ENCODE peak calls at places on chromosome 13, in six cellular contexts. J is AG04450, B is AG10803, P is osteoblast, H is hepatocyte, G is testis. I is an unnamed sample.
A peak's percentile ranks its signal among the peaks of the same experiment; 100 is the strongest.

GRCh38 chr13:24038846-24039330 is 121.6 kb upstream of the SPATA13 start:
- DNase-seq in J (no peak), B (peak; percentile 92), P (peak; percentile 52), H (no peak), G (no peak), I (no peak)

GRCh38 chr13:26482451-26483197 is 74.9 kb upstream of the WASF3 start:
- DNase-seq in J (no peak), B (peak; percentile 69), P (peak; percentile 91), H (peak; percentile 76), G (peak; percentile 81), I (no peak)

GRCh38 chr13:32022292-32022691 is 9.3 kb upstream of the FRY start:
- DNase-seq in J (no peak), B (no peak), P (no peak), H (no peak), G (no peak), I (no peak)

GRCh38 chr13:108020027-108020426 is 195.3 kb downstream of the LIG4 start:
- DNase-seq in J (no peak), B (no peak), P (no peak), H (peak; percentile 14), G (no peak), I (no peak)

GRCh38 chr13:77386046-77386445 is 59.2 kb upstream of the MYCBP2 start:
- DNase-seq in J (no peak), B (peak; percentile 30), P (no peak), H (no peak), G (no peak), I (no peak)

GRCh38 chr13:50463662-50464061 is 379.8 kb downstream of the DLEU7 start:
- DNase-seq in J (no peak), B (no peak), P (no peak), H (no peak), G (no peak), I (no peak)

GRCh38 chr13:100550433-100550832 is 38.2 kb downstream of the GGACT start:
- DNase-seq in J (no peak), B (peak; percentile 87), P (peak; percentile 89), H (peak; percentile 49), G (peak; percentile 72), I (no peak)

GRCh38 chr13:67023088-67023893 is 206.8 kb downstream of the PCDH9 start:
- DNase-seq in J (peak; percentile 45), B (peak; percentile 49), P (no peak), H (no peak), G (no peak), I (no peak)

GRCh38 chr13:86569119-86569518 is 769.9 kb upstream of the SLITRK6 start:
- DNase-seq in J (no peak), B (no peak), P (no peak), H (no peak), G (no peak), I (no peak)

GRCh38 chr13:38758278-38758677 is 71.4 kb downstream of the FREM2 start:
- DNase-seq in J (no peak), B (no peak), P (no peak), H (no peak), G (no peak), I (no peak)

GRCh38 chr13:41587490-41587889 is 130.1 kb downstream of the RGCC start:
- DNase-seq in J (no peak), B (no peak), P (no peak), H (no peak), G (no peak), I (no peak)

GRCh38 chr13:52450012-52450792 is at the start of gene VPS36:
- DNase-seq in J (peak; percentile 83), B (peak; percentile 91), P (peak; percentile 98), H (peak; percentile 99), G (peak; percentile 97), I (peak; percentile 98)

GRCh38 chr13:41520016-41520698 is 62.8 kb downstream of the RGCC start:
- DNase-seq in J (no peak), B (peak; percentile 20), P (no peak), H (no peak), G (no peak), I (no peak)

GRCh38 chr13:25478186-25478585 is 106.4 kb downstream of the ATP8A2 start:
- DNase-seq in J (no peak), B (no peak), P (peak; percentile 63), H (peak; percentile 16), G (no peak), I (no peak)

GRCh38 chr13:18948664-18949488 is 232.7 kb downstream of the TUBA3C start:
- DNase-seq in J (no peak), B (no peak), P (peak; percentile 63), H (no peak), G (no peak), I (no peak)

GRCh38 chr13:29059837-29060236 is 239.7 kb downstream of the MTUS2 start:
- DNase-seq in J (no peak), B (no peak), P (no peak), H (no peak), G (no peak), I (no peak)

GRCh38 chr13:35016362-35017148 is 74.5 kb downstream of the NBEA start:
- DNase-seq in J (no peak), B (no peak), P (no peak), H (no peak), G (no peak), I (no peak)

GRCh38 chr13:72253754-72254153 is 386.8 kb upstream of the DACH1 start:
- DNase-seq in J (no peak), B (no peak), P (no peak), H (no peak), G (no peak), I (no peak)

GRCh38 chr13:44974056-44974798 is 15.0 kb downstream of the NUFIP1 start:
- DNase-seq in J (no peak), B (peak; percentile 63), P (no peak), H (no peak), G (peak; percentile 35), I (no peak)

GRCh38 chr13:49669735-49670309 is 21.5 kb downstream of the EBPL start:
- DNase-seq in J (peak; percentile 54), B (peak; percentile 65), P (no peak), H (peak; percentile 83), G (peak; percentile 70), I (no peak)

GRCh38 chr13:21852043-21852442 is 181.2 kb downstream of the FGF9 start:
- DNase-seq in J (no peak), B (peak; percentile 12), P (no peak), H (no peak), G (no peak), I (no peak)

GRCh38 chr13:40102854-40103253 is 447.4 kb downstream of the COG6 start:
- DNase-seq in J (peak; percentile 26), B (peak; percentile 29), P (peak; percentile 55), H (peak; percentile 64), G (no peak), I (no peak)

GRCh38 chr13:82330499-82330898 is 1551.8 kb downstream of the SLITRK1 start:
- DNase-seq in J (no peak), B (no peak), P (no peak), H (no peak), G (peak; percentile 21), I (no peak)

GRCh38 chr13:107457686-107458085 is 757.6 kb downstream of the LIG4 start:
- DNase-seq in J (no peak), B (no peak), P (no peak), H (no peak), G (no peak), I (no peak)

GRCh38 chr13:59691501-59692066 is 472.1 kb downstream of the DIAPH3 start:
- DNase-seq in J (peak; percentile 7), B (no peak), P (no peak), H (no peak), G (no peak), I (no peak)

DNA sequence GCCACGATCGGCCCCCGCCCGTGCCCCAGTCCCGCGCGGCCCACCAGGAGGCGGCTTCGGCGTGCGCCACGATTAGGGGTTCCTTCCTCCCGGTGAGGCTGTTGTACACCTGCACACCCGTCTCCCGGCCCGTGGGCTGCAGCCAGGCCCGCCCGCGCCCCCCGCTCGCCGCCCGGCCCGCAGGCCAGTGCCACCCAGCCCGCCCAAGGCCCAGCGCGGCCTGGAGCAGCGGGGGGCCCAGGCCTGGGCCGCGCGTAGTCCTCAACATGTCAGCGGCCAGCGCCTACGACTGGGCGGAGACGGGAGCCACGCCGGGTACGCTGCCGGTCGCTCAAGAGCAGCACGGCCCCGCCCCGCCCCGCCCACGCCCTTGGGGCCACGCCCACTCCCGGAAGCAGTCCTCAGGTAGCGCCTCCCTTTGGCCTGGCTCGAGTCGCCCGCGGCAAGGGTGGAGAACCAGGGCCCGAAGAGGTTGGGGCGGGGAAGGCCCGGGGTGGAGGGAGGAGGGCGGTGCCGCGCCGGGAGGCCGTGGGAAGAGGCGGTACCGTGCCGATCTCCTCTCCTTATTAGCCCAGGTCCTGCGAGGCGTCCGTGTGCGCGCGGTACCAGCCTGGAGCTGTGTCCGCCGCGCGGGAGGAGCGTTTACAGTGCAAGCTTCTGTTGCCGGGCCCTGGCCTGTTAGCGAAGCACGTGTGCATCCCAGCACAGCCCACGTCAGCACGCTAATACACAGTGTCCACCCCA is at the start of gene CARS2:
- DNase-seq in J (peak; percentile 80), B (peak; percentile 96), P (peak; percentile 99), H (peak; percentile 97), G (peak; percentile 97), I (peak; percentile 99)
- TF ChIP-seq CTCF in J (peak; percentile 21), B (peak; percentile 9), P (no peak), H (no peak), G (no peak), I (no peak)

GRCh38 chr13:112061367-112062046 is 5.4 kb upstream of the SOX1 start:
- DNase-seq in J (no peak), B (no peak), P (peak; percentile 80), H (no peak), G (no peak), I (no peak)
- TF ChIP-seq CTCF in J (no peak), B (no peak), P (no peak), H (no peak), G (no peak), I (no peak)

GRCh38 chr13:94346261-94347019 is 133.0 kb downstream of the DCT start:
- DNase-seq in J (no peak), B (no peak), P (no peak), H (no peak), G (no peak), I (no peak)

GRCh38 chr13:94344126-94344863 is 135.2 kb downstream of the DCT start:
- DNase-seq in J (no peak), B (no peak), P (peak; percentile 62), H (no peak), G (no peak), I (peak; percentile 34)

GRCh38 chr13:94343243-94343585 is 136.3 kb downstream of the DCT start:
- DNase-seq in J (no peak), B (no peak), P (peak; percentile 49), H (peak; percentile 33), G (no peak), I (peak; percentile 89)

GRCh38 chr13:94342436-94343242 is 136.8 kb downstream of the DCT start:
- DNase-seq in J (no peak), B (no peak), P (peak; percentile 49), H (no peak), G (no peak), I (peak; percentile 74)

GRCh38 chr13:94345374-94346195 is 133.9 kb downstream of the DCT start:
- DNase-seq in J (no peak), B (peak; percentile 59), P (no peak), H (peak; percentile 26), G (no peak), I (no peak)
- TF ChIP-seq CTCF in J (peak; percentile 14), B (no peak), P (no peak), H (peak; percentile 9), G (no peak), I (no peak)

DNA sequence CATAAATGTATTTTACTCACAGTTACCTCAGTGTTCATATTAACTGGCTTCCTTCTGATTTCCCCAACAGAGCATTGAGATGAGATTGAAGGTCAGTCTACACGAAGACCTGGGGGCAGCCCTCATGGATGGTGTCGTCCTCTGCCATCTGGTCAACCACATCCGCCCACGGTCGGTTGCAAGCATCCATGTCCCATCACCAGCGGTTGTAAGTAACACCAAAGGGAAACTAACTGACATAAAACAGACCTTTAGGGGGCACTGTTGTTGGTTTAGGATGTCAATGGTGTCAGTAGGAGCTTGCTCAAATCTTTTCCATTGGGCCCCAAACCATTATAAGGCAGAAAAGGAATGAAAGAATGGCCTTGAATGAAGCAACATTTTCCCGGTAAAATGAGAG is 68.2 kb downstream of the ESD start:
- DNase-seq in J (no peak), B (no peak), P (peak; percentile 17), H (no peak), G (no peak), I (no peak)
- TF ChIP-seq CTCF in J (no peak), B (peak; percentile 19), P (peak; percentile 43), H (no peak), G (no peak), I (peak; percentile 8)